ENCODE peak calls at places on chromosomes 5 and 9, in five cellular contexts. B is endothelial cell of umbilical vein, T is ecto neural progenitor cell, Y is HEK293T, Z is progenitor cell of endocrine pancreas. N is an unnamed sample.

GRCh38 chr9:93085676-93086075 is 10.3 kb upstream of the CARD19 start:
- DNase-seq in Z (no peak), B (no peak), T (peak), Y (no peak), N (no peak)

GRCh38 chr9:34898846-34899245 is 59.2 kb upstream of the PHF24 start:
- DNase-seq in B (no peak), Z (no peak), Y (no peak), T (no peak), N (no peak)

GRCh38 chr5:59768204-59769040 is 125.1 kb downstream of the PDE4D start:
- DNase-seq in Z (peak), Y (peak), B (peak), T (peak), N (no peak)

GRCh38 chr5:67731886-67732285 is 483.7 kb upstream of the PIK3R1 start:
- DNase-seq in B (no peak), Y (no peak), T (no peak), Z (no peak), N (no peak)

GRCh38 chr5:181043285-181044092 is 3.4 kb downstream of the BTNL9 start:
- DNase-seq in Z (no peak), Y (no peak), B (no peak), T (peak), N (no peak)

GRCh38 chr5:168088415-168089165 is 202.9 kb upstream of the WWC1 start:
- DNase-seq in B (no peak), T (no peak), Z (no peak), Y (no peak), N (no peak)

GRCh38 chr5:14029185-14029584 is 84.7 kb upstream of the DNAH5 start:
- DNase-seq in Z (no peak), Y (no peak), T (no peak), B (no peak), N (no peak)

GRCh38 chr9:37760416-37761165 is 7.0 kb downstream of the TRMT10B start:
- DNase-seq in Y (no peak), T (no peak), Z (no peak), B (no peak), N (no peak)

GRCh38 chr5:59637878-59638580 is 255.5 kb downstream of the PDE4D start:
- DNase-seq in T (no peak), Z (no peak), B (peak), Y (no peak), N (no peak)

GRCh38 chr5:132264546-132265335 is 7.2 kb downstream of the PDLIM4 start:
- DNase-seq in Z (no peak), T (no peak), Y (no peak), B (no peak), N (no peak)

GRCh38 chr5:108420755-108421154 is 38.9 kb upstream of the FBXL17 start:
- DNase-seq in Y (no peak), T (no peak), B (no peak), Z (no peak), N (no peak)

GRCh38 chr9:84953797-84954695 is 284.5 kb downstream of the NTRK2 start:
- DNase-seq in B (peak), T (peak), Y (peak), Z (peak), N (no peak)

N was measured in cortex of kidney.